ENCODE peak calls at places on chromosomes 16 and 17, in six cellular contexts. S is MM.1S, H is neural progenitor cell, Q is pancreas, I is SK-N-SH, L is uterus. U is an unnamed sample.
A peak's percentile ranks its signal among the peaks of the same experiment; 100 is the strongest.

GRCh38 chr17:59848778-59849177 is 44.0 kb downstream of the TUBD1 start:
- DNase-seq in S (peak; percentile 49), H (no peak), Q (peak; percentile 52), I (no peak), L (peak; percentile 74), U (peak; percentile 54)

GRCh38 chr16:89720859-89721643 is at the start of the genes VPS9D1 and ZNF276:
- DNase-seq in S (peak; percentile 70), H (peak; percentile 94), Q (peak; percentile 75), I (peak; percentile 93), L (peak; percentile 67), U (peak; percentile 89)

GRCh38 chr17:10702574-10702973 is 5.2 kb downstream of the ADPRM start:
- DNase-seq in S (no peak), H (no peak), Q (no peak), I (no peak), L (no peak), U (no peak)

GRCh38 chr16:5450435-5451104 is 353.0 kb upstream of the EEF2KMT start:
- DNase-seq in S (no peak), H (peak; percentile 77), Q (no peak), I (no peak), L (no peak), U (no peak)

GRCh38 chr17:50051082-50051576 is 4.8 kb upstream of the ITGA3 start:
- DNase-seq in S (peak; percentile 15), H (no peak), Q (no peak), I (no peak), L (no peak), U (no peak)

GRCh38 chr16:73058221-73058615 is 10.3 kb upstream of the ZFHX3 start:
- DNase-seq in S (peak; percentile 49), H (no peak), Q (peak; percentile 56), I (peak; percentile 72), L (no peak), U (peak; percentile 61)

GRCh38 chr17:2002767-2003329 is 22.3 kb downstream of the RTN4RL1 start:
- DNase-seq in S (no peak), H (no peak), Q (peak; percentile 36), I (no peak), L (no peak), U (no peak)

GRCh38 chr16:66605177-66605999 is 884 bp downstream of the CMTM3 start:
- DNase-seq in S (no peak), H (peak; percentile 82), Q (no peak), I (peak; percentile 80), L (peak; percentile 69), U (peak; percentile 74)

GRCh38 chr17:75649687-75650086 is 16.5 kb downstream of the SMIM5 start:
- DNase-seq in S (no peak), H (no peak), Q (no peak), I (no peak), L (no peak), U (no peak)

GRCh38 chr17:50620237-50620636 is 14.4 kb upstream of the ABCC3 start:
- DNase-seq in S (no peak), H (no peak), Q (no peak), I (peak; percentile 84), L (no peak), U (no peak)

GRCh38 chr16:54473201-54473993 is 186.8 kb upstream of the IRX3 start:
- DNase-seq in S (no peak), H (no peak), Q (no peak), I (no peak), L (no peak), U (no peak)

GRCh38 chr16:66273644-66274334 is 92.7 kb upstream of the CDH5 start:
- DNase-seq in S (no peak), H (no peak), Q (no peak), I (no peak), L (no peak), U (no peak)

GRCh38 chr16:47037396-47037745 is 63.9 kb upstream of the DNAJA2 start:
- DNase-seq in S (peak; percentile 6), H (peak; percentile 48), Q (no peak), I (no peak), L (peak; percentile 45), U (peak; percentile 37)

GRCh38 chr16:55965099-55965498 is 89.9 kb upstream of the CES5A start:
- DNase-seq in S (no peak), H (no peak), Q (no peak), I (no peak), L (no peak), U (no peak)

GRCh38 chr17:81468111-81468764 is 44.4 kb downstream of the ACTG1 start:
- DNase-seq in S (no peak), H (no peak), Q (no peak), I (no peak), L (no peak), U (no peak)

GRCh38 chr17:75364078-75364477 is 41.4 kb downstream of the GRB2 start:
- DNase-seq in S (no peak), H (no peak), Q (no peak), I (no peak), L (no peak), U (no peak)

DNA sequence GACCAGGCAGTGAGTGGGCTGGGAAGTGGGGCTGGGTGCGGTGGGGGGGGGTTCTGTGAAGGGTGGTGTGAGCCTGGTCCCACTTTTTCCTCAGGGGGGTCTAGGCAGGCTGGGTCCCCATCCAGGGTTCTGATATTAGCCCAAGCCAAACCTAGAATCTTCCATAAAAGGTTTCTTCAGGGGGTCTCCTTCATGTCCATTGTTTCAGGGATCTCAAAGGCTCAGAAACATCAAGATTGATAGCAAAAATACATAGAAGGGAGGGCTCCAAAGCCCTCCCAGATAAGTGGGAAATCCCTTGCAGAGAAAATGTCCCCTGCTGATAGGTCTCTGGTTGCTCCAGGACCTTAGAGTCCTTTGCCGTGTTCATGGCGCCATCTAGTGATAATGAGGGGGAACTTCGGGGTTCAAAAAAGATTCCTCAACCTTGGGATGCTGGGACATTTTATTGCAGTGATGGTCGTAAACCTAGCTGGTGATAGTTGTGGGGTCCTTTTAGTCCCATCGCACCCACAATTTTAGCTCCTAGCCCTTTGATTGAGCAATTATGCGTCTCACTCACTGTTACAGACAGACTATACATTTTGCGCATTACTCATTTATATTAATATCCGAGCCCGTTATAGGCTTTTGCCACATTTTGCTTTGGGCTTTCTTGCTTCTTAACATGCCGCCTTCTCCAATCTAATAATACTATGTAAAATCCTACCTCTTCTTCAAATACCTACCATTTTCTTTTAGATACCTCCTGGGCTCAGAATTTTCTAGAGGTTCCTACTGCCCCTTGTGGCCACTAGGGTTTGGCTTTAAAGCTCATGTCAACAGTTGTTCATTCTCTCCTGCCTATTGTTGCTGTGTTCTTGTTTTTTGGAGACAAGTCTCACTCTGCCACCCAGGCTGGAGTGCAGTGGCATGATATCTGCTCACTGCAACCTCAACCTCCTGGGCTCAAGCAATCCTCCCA is 35.1 kb downstream of the IGF2BP1 start:
- DNase-seq in S (peak; percentile 77), H (peak; percentile 93), Q (peak; percentile 23), I (peak; percentile 88), L (peak; percentile 30), U (no peak)
- H3K4me3 ChIP-seq in S (no peak overlapping the region), H (no peak overlapping the region), Q (no peak overlapping the region), I (no peak overlapping the region), L (no peak overlapping the region), U (no peak overlapping the region)

GRCh38 chr16:25256821-25257503 is 683 bp downstream of the ZKSCAN2 start:
- DNase-seq in S (no peak), H (peak; percentile 45), Q (peak; percentile 6), I (peak; percentile 58), L (no peak), U (no peak)
- TF ChIP-seq CTCF in S (no peak), H (peak; percentile 29), Q (no peak), I (peak; percentile 33), L (no peak), U (peak; percentile 7)

DNA sequence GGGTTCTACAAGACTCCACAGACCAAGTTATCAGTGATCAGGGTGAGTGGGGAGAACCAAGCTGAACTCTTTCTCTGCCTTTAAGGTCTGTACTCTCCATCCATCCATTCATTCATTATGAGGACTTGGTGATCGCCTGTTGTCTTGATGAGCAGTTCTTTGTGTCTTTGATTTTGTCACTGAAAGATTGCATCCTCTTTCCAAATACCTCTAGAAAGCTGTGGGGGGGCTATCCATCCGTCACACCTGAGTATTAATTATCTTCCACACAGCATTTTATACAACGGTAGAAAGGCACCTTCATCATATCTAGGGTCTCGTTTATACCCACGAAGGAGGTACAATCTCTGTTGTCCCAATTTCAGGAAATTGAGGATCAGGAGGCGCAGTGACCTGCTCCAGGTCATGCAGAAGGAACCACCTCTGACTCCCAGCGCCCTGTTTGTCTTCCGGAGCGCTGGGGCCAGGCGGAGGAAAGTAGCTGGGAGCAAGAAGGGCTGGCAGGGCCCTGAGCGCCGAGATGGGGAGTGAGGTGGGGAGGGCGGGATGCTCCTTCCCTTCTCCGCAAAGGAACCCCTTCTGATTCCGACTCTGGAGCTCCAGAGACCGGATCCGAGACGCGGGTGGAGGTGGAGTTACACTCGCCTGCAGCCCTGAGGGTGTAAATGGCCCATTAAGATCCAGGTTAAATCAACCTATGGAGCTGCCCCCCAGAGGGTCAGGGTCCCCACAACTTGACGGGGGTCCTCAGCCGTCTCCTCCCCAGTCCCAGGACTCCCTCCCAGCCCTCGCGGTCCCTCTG is 605 bp upstream of the ABAT start:
- DNase-seq in S (no peak), H (peak; percentile 60), Q (no peak), I (no peak), L (no peak), U (no peak)
- H3K27ac ChIP-seq in S (no peak overlapping the region), H (no peak overlapping the region), Q (peak overlapping the region; percentile 35), I (no peak overlapping the region), L (no peak overlapping the region), U (peak overlapping the region; percentile 28)

GRCh38 chr16:11401161-11402050 is 56.1 kb downstream of the RMI2 start:
- DNase-seq in S (no peak), H (no peak), Q (peak; percentile 91), I (peak; percentile 28), L (no peak), U (peak; percentile 65)
- H3K4me3 ChIP-seq in S (no peak overlapping the region), H (no peak overlapping the region), Q (no peak overlapping the region), I (no peak overlapping the region), L (no peak overlapping the region), U (no peak overlapping the region)

GRCh38 chr16:49644143-49644460 is 211.8 kb downstream of the ZNF423 start:
- DNase-seq in S (no peak), H (peak; percentile 21), Q (no peak), I (no peak), L (no peak), U (no peak)
- TF ChIP-seq CTCF in S (no peak), H (peak; percentile 33), Q (no peak), I (peak; percentile 49), L (peak; percentile 22), U (peak; percentile 27)

DNA sequence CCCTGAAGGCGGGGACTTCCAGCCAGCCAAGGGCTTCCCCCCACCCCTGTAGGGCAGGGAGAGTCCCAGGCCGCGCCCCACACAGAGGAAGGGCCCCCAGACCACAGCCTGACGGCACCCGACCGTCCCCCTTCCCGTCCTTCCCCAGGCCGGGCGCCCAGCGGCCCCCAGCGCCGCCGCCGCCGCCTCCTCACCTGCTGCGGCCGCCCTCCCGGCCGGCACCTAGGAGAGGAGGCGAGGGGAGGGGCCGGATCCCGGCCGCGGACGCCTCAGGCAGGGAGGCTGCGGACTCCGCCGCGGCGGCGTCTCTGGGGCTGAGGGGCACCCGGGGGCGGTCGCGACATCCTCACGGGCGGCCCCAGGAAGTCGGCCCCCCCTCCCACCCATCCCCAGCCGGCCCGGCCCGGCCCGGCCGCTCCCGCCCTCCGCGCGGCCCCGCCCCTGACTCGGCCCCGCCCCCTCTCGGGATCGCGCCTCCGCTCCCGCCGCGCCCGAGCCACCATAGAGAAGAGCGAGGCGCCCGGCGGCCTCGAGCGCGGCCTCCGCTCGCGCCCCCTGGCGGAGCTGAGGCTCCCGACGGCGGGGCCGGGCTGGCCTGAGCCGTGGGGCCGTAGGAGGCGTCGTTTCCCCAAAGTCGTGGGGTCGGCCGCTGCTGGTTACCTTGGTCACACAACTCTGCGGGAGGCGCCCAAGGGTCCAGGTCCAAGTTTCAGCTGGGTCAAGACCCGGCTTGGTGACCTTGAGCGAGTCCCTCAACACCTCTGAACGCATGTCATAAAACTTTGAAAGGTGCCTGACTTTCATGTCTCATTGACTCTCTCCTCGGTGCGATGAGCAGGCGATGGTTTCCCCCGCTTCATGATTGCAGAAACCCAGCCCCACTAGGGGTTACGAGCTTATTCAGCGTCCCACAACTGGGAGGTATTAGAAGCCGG is 25.7 kb upstream of the RFFL start:
- DNase-seq in S (peak; percentile 86), H (peak; percentile 95), Q (peak; percentile 81), I (peak; percentile 96), L (peak; percentile 81), U (peak; percentile 89)
- H3K27ac ChIP-seq in S (peak overlapping the region; percentile 67), H (no peak overlapping the region), Q (peak overlapping the region; percentile 93), I (peak overlapping the region; percentile 71), L (peak overlapping the region; percentile 88), U (peak overlapping the region; percentile 86)

U was measured in left ventricle myocardium inferior.